ENCODE peak calls at places on chromosomes 16 and 17, in eight cellular contexts. Z, E, S, W, G, U, I and R are unnamed samples.

GRCh38 chr17:48998557-48999440 is 1.6 kb downstream of the IGF2BP1 start:
- DNase-seq in U (peak; percentile 43), W (no peak), Z (peak; percentile 67), S (peak; percentile 48), E (no peak), I (no peak), G (no peak), R (no peak)

GRCh38 chr16:13527332-13527731 is 392.6 kb upstream of the ERCC4 start:
- DNase-seq in G (no peak), I (no peak), U (no peak), E (no peak), Z (no peak), S (no peak), W (no peak), R (no peak)

GRCh38 chr17:40343126-40344119 is 21.1 kb downstream of the GJD3 start:
- DNase-seq in E (peak; percentile 41), I (no peak), Z (no peak), U (no peak), S (no peak), G (no peak), W (no peak), R (no peak)

GRCh38 chr17:76246080-76247066 is 6.1 kb upstream of the RNF157 start:
- DNase-seq in Z (peak; percentile 57), U (no peak), W (no peak), S (no peak), E (peak; percentile 38), G (no peak), I (no peak), R (no peak)

GRCh38 chr17:32936157-32936893 is 8.4 kb downstream of the TMEM98 start:
- DNase-seq in Z (no peak), G (no peak), S (no peak), E (no peak), I (no peak), U (no peak), W (no peak), R (no peak)

GRCh38 chr16:87244646-87245197 is 72.5 kb downstream of the C16orf95 start:
- DNase-seq in W (no peak), E (no peak), U (no peak), S (no peak), G (no peak), I (no peak), Z (no peak), R (no peak)

GRCh38 chr16:31243734-31244670 is 15.8 kb upstream of the ITGAM start:
- DNase-seq in G (no peak), I (no peak), Z (no peak), U (no peak), S (no peak), E (no peak), W (peak; percentile 54), R (no peak)

GRCh38 chr17:70484496-70484895 is 315.2 kb downstream of the KCNJ2 start:
- DNase-seq in Z (no peak), E (no peak), I (no peak), W (no peak), U (no peak), S (no peak), G (no peak), R (no peak)

GRCh38 chr17:10875984-10876555 is 38.2 kb upstream of the PIRT start:
- DNase-seq in G (no peak), I (no peak), E (peak; percentile 78), W (peak; percentile 63), S (peak; percentile 41), U (peak; percentile 11), Z (peak; percentile 47), R (no peak)

GRCh38 chr16:84085774-84086173 is 31.0 kb downstream of the MBTPS1 start:
- DNase-seq in G (no peak), U (no peak), I (no peak), S (no peak), E (no peak), W (no peak), Z (no peak), R (no peak)

GRCh38 chr16:4433228-4433627 is 7.6 kb downstream of the DNAJA3 start:
- DNase-seq in S (no peak), E (no peak), Z (no peak), G (no peak), I (no peak), W (no peak), U (no peak), R (no peak)

GRCh38 chr17:11986939-11987329 is 10.3 kb downstream of the ZNF18 start:
- DNase-seq in E (peak; percentile 8), W (peak; percentile 62), G (no peak), Z (peak; percentile 73), U (peak; percentile 17), I (peak; percentile 15), S (peak; percentile 35), R (no peak)

GRCh38 chr16:84995666-84996065 is 15.7 kb downstream of the ZDHHC7 start:
- DNase-seq in G (no peak), U (no peak), S (no peak), Z (no peak), E (no peak), I (no peak), W (no peak), R (no peak)

GRCh38 chr17:74177018-74177450 is 26.4 kb upstream of the RPL38 start:
- DNase-seq in Z (no peak), U (no peak), W (no peak), E (no peak), G (no peak), S (peak; percentile 71), I (no peak), R (no peak)

GRCh38 chr16:88306411-88306810 is 76.3 kb upstream of the ZNF469 start:
- DNase-seq in I (no peak), Z (no peak), G (no peak), U (no peak), S (no peak), W (no peak), E (no peak), R (no peak)

GRCh38 chr16:49698931-49699715 is 156.8 kb downstream of the ZNF423 start:
- DNase-seq in W (no peak), Z (peak; percentile 77), U (peak; percentile 72), G (no peak), S (peak; percentile 72), E (peak; percentile 26), I (no peak), R (no peak)

GRCh38 chr16:56279132-56279531 is 87.8 kb downstream of the GNAO1 start:
- DNase-seq in E (no peak), U (no peak), W (no peak), I (no peak), Z (no peak), G (no peak), S (no peak), R (no peak)

GRCh38 chr17:37755455-37755854 is 10.6 kb upstream of the HNF1B start:
- DNase-seq in W (no peak), I (no peak), G (no peak), U (no peak), Z (no peak), S (no peak), E (no peak), R (no peak)

GRCh38 chr17:46173153-46173552 is 20.1 kb downstream of the KANSL1 start:
- DNase-seq in W (no peak), E (no peak), U (no peak), G (no peak), I (no peak), S (no peak), Z (no peak), R (no peak)

GRCh38 chr17:80738020-80738380 is 193.4 kb downstream of the RPTOR start:
- DNase-seq in I (no peak), G (no peak), Z (no peak), E (no peak), S (no peak), W (no peak), U (no peak), R (no peak)